ENCODE peak calls at places on chromosome 22, in eight cellular contexts. One of them, this sample, is unnamed. For H3K9me3, the result is how much of the 10 kb centered on the place peaks cover.

GRCh38 chr22:35517769-35518530 is 22.7 kb upstream of the RASD2 start:
- DNase-seq in adrenal gland: no peak
- DNase-seq in A549: no peak
- DNase-seq in heart left ventricle: no peak
- DNase-seq in mucosa of descending colon: peak
- DNase-seq in MG63: no peak
- DNase-seq in lower lobe of right lung: no peak
- DNase-seq in mammary epithelial cell: no peak
- DNase-seq in this sample: no peak

GRCh38 chr22:36180038-36180880 is 19.7 kb upstream of the APOL3 start:
- DNase-seq in mucosa of descending colon: peak
- DNase-seq in adrenal gland: peak
- DNase-seq in heart left ventricle: peak
- DNase-seq in lower lobe of right lung: peak
- DNase-seq in mammary epithelial cell: peak
- DNase-seq in MG63: peak
- DNase-seq in A549: peak
- DNase-seq in this sample: peak

GRCh38 chr22:49365191-49365837 is 462.4 kb downstream of the BRD1 start:
- DNase-seq in mucosa of descending colon: no peak
- DNase-seq in adrenal gland: no peak
- DNase-seq in lower lobe of right lung: no peak
- DNase-seq in heart left ventricle: no peak
- DNase-seq in MG63: no peak
- DNase-seq in mammary epithelial cell: no peak
- DNase-seq in A549: no peak
- DNase-seq in this sample: no peak

GRCh38 chr22:33682927-33683326 is 237.3 kb downstream of the LARGE1 start:
- DNase-seq in lower lobe of right lung: no peak
- DNase-seq in heart left ventricle: no peak
- DNase-seq in adrenal gland: no peak
- DNase-seq in mucosa of descending colon: no peak
- DNase-seq in A549: no peak
- DNase-seq in MG63: no peak
- DNase-seq in mammary epithelial cell: no peak
- DNase-seq in this sample: no peak

GRCh38 chr22:46971141-46971775 is 208.8 kb downstream of the TBC1D22A start:
- DNase-seq in A549: no peak
- DNase-seq in mammary epithelial cell: no peak
- DNase-seq in lower lobe of right lung: no peak
- DNase-seq in MG63: no peak
- DNase-seq in mucosa of descending colon: peak
- DNase-seq in heart left ventricle: peak
- DNase-seq in adrenal gland: peak
- DNase-seq in this sample: peak

GRCh38 chr22:50316114-50317065 is 8.9 kb upstream of the PLXNB2 start:
- DNase-seq in mammary epithelial cell: no peak
- DNase-seq in lower lobe of right lung: no peak
- DNase-seq in A549: no peak
- DNase-seq in mucosa of descending colon: no peak
- DNase-seq in MG63: no peak
- DNase-seq in heart left ventricle: no peak
- DNase-seq in adrenal gland: no peak
- DNase-seq in this sample: no peak

GRCh38 chr22:42787357-42787736 is 66.7 kb upstream of the A4GALT start:
- DNase-seq in heart left ventricle: no peak
- DNase-seq in MG63: no peak
- DNase-seq in mammary epithelial cell: no peak
- DNase-seq in adrenal gland: no peak
- DNase-seq in lower lobe of right lung: no peak
- DNase-seq in mucosa of descending colon: no peak
- DNase-seq in A549: no peak
- DNase-seq in this sample: no peak

GRCh38 chr22:21652010-21652546 is 10.0 kb downstream of the SDF2L1 start:
- DNase-seq in A549: peak
- DNase-seq in mucosa of descending colon: peak
- DNase-seq in mammary epithelial cell: peak
- DNase-seq in lower lobe of right lung: peak
- DNase-seq in heart left ventricle: peak
- DNase-seq in MG63: peak
- DNase-seq in adrenal gland: peak
- DNase-seq in this sample: peak

GRCh38 chr22:23677701-23677995 is 13.2 kb upstream of the RGL4 start:
- DNase-seq in MG63: no peak
- DNase-seq in heart left ventricle: no peak
- DNase-seq in A549: no peak
- DNase-seq in mammary epithelial cell: no peak
- DNase-seq in mucosa of descending colon: no peak
- DNase-seq in lower lobe of right lung: no peak
- DNase-seq in adrenal gland: no peak
- DNase-seq in this sample: no peak

GRCh38 chr22:41508770-41509170 is 35.5 kb downstream of the POLR3H start:
- DNase-seq in adrenal gland: no peak
- DNase-seq in MG63: no peak
- DNase-seq in mucosa of descending colon: no peak
- DNase-seq in A549: no peak
- DNase-seq in heart left ventricle: peak
- DNase-seq in mammary epithelial cell: no peak
- DNase-seq in lower lobe of right lung: no peak
- DNase-seq in this sample: peak

GRCh38 chr22:45804986-45805325 is 133.3 kb downstream of the ATXN10 start:
- DNase-seq in mucosa of descending colon: no peak
- DNase-seq in MG63: peak
- DNase-seq in heart left ventricle: no peak
- DNase-seq in A549: peak
- DNase-seq in mammary epithelial cell: peak
- DNase-seq in lower lobe of right lung: no peak
- DNase-seq in adrenal gland: no peak
- DNase-seq in this sample: no peak

GRCh38 chr22:45336971-45337431 is 27.3 kb downstream of the FAM118A start:
- DNase-seq in A549: no peak
- DNase-seq in adrenal gland: peak
- DNase-seq in mammary epithelial cell: no peak
- DNase-seq in heart left ventricle: peak
- DNase-seq in lower lobe of right lung: peak
- DNase-seq in MG63: no peak
- DNase-seq in mucosa of descending colon: peak
- DNase-seq in this sample: peak

GRCh38 chr22:38657248-38657909 is 941 bp downstream of the CBY1 start:
- DNase-seq in A549: peak
- DNase-seq in MG63: no peak
- DNase-seq in lower lobe of right lung: no peak
- DNase-seq in mammary epithelial cell: peak
- DNase-seq in mucosa of descending colon: peak
- DNase-seq in heart left ventricle: no peak
- DNase-seq in adrenal gland: peak
- DNase-seq in this sample: no peak

GRCh38 chr22:27474711-27475547 is 326.6 kb downstream of the MN1 start:
- DNase-seq in heart left ventricle: no peak
- DNase-seq in mucosa of descending colon: no peak
- DNase-seq in lower lobe of right lung: no peak
- DNase-seq in MG63: peak
- DNase-seq in adrenal gland: peak
- DNase-seq in mammary epithelial cell: peak
- DNase-seq in A549: peak
- DNase-seq in this sample: no peak

GRCh38 chr22:23264610-23265388 is 84.5 kb downstream of the BCR start:
- DNase-seq in adrenal gland: peak
- DNase-seq in lower lobe of right lung: no peak
- DNase-seq in A549: no peak
- DNase-seq in mucosa of descending colon: no peak
- DNase-seq in MG63: no peak
- DNase-seq in mammary epithelial cell: no peak
- DNase-seq in heart left ventricle: no peak
- DNase-seq in this sample: no peak

GRCh38 chr22:46047841-46048595 is 71.1 kb upstream of the WNT7B start:
- DNase-seq in mammary epithelial cell: no peak
- DNase-seq in heart left ventricle: no peak
- DNase-seq in A549: no peak
- DNase-seq in lower lobe of right lung: peak
- DNase-seq in adrenal gland: no peak
- DNase-seq in MG63: no peak
- DNase-seq in mucosa of descending colon: no peak
- DNase-seq in this sample: peak

GRCh38 chr22:46315976-46316375 is 19.3 kb downstream of the GTSE1 start:
- DNase-seq in lower lobe of right lung: no peak
- DNase-seq in MG63: no peak
- DNase-seq in adrenal gland: no peak
- DNase-seq in A549: no peak
- DNase-seq in mammary epithelial cell: no peak
- DNase-seq in mucosa of descending colon: no peak
- DNase-seq in heart left ventricle: no peak
- DNase-seq in this sample: no peak

GRCh38 chr22:24542641-24543040 is 12.3 kb downstream of the GUCD1 start:
- DNase-seq in A549: no peak
- DNase-seq in mucosa of descending colon: no peak
- DNase-seq in mammary epithelial cell: no peak
- DNase-seq in MG63: no peak
- DNase-seq in heart left ventricle: peak
- DNase-seq in adrenal gland: no peak
- DNase-seq in lower lobe of right lung: peak
- DNase-seq in this sample: peak

GRCh38 chr22:37822079-37822833 is 926 bp upstream of the GALR3 start:
- DNase-seq in adrenal gland: no peak
- DNase-seq in heart left ventricle: no peak
- DNase-seq in mammary epithelial cell: no peak
- DNase-seq in MG63: no peak
- DNase-seq in mucosa of descending colon: no peak
- DNase-seq in A549: no peak
- DNase-seq in lower lobe of right lung: no peak
- DNase-seq in this sample: no peak

GRCh38 chr22:23626286-23626975 is 5.7 kb downstream of the DRICH1 start:
- DNase-seq in MG63: no peak
- DNase-seq in A549: no peak
- DNase-seq in mucosa of descending colon: no peak
- DNase-seq in mammary epithelial cell: no peak
- DNase-seq in lower lobe of right lung: no peak
- DNase-seq in heart left ventricle: no peak
- DNase-seq in adrenal gland: no peak
- DNase-seq in this sample: no peak

GRCh38 chr22:45584121-45584570 is 81.5 kb downstream of the FBLN1 start:
- DNase-seq in MG63: no peak
- DNase-seq in mammary epithelial cell: no peak
- DNase-seq in heart left ventricle: no peak
- DNase-seq in A549: no peak
- DNase-seq in mucosa of descending colon: no peak
- DNase-seq in lower lobe of right lung: peak
- DNase-seq in adrenal gland: no peak
- DNase-seq in this sample: no peak

GRCh38 chr22:30004101-30004500 is 76.2 kb upstream of the HORMAD2 start:
- DNase-seq in lower lobe of right lung: no peak
- DNase-seq in A549: no peak
- DNase-seq in mammary epithelial cell: no peak
- DNase-seq in adrenal gland: peak
- DNase-seq in MG63: peak
- DNase-seq in mucosa of descending colon: no peak
- DNase-seq in heart left ventricle: no peak
- DNase-seq in this sample: no peak
- H3K9me3 ChIP-seq in lower lobe of right lung: under half
- H3K9me3 ChIP-seq in A549: under half
- H3K9me3 ChIP-seq in mammary epithelial cell: under half
- H3K9me3 ChIP-seq in adrenal gland: under half
- H3K9me3 ChIP-seq in MG63: under half
- H3K9me3 ChIP-seq in mucosa of descending colon: under half
- H3K9me3 ChIP-seq in heart left ventricle: under half
- H3K9me3 ChIP-seq in this sample: under half

GRCh38 chr22:31942091-31942490 is 2.2 kb upstream of the YWHAH start:
- DNase-seq in MG63: no peak
- DNase-seq in adrenal gland: no peak
- DNase-seq in lower lobe of right lung: no peak
- DNase-seq in mammary epithelial cell: no peak
- DNase-seq in mucosa of descending colon: no peak
- DNase-seq in heart left ventricle: no peak
- DNase-seq in A549: no peak
- DNase-seq in this sample: no peak

GRCh38 chr22:31940506-31940905 is 3.8 kb upstream of the YWHAH start:
- DNase-seq in lower lobe of right lung: no peak
- DNase-seq in MG63: no peak
- DNase-seq in mammary epithelial cell: no peak
- DNase-seq in heart left ventricle: no peak
- DNase-seq in A549: no peak
- DNase-seq in mucosa of descending colon: no peak
- DNase-seq in adrenal gland: no peak
- DNase-seq in this sample: no peak

GRCh38 chr22:31937328-31937727 is 7.0 kb upstream of the YWHAH start:
- DNase-seq in adrenal gland: no peak
- DNase-seq in mammary epithelial cell: no peak
- DNase-seq in MG63: no peak
- DNase-seq in lower lobe of right lung: no peak
- DNase-seq in heart left ventricle: no peak
- DNase-seq in mucosa of descending colon: no peak
- DNase-seq in A549: no peak
- DNase-seq in this sample: no peak

GRCh38 chr22:31935961-31936635 is 8.2 kb upstream of the YWHAH start:
- DNase-seq in heart left ventricle: no peak
- DNase-seq in mucosa of descending colon: no peak
- DNase-seq in A549: no peak
- DNase-seq in mammary epithelial cell: no peak
- DNase-seq in lower lobe of right lung: no peak
- DNase-seq in MG63: no peak
- DNase-seq in adrenal gland: no peak
- DNase-seq in this sample: no peak

DNA sequence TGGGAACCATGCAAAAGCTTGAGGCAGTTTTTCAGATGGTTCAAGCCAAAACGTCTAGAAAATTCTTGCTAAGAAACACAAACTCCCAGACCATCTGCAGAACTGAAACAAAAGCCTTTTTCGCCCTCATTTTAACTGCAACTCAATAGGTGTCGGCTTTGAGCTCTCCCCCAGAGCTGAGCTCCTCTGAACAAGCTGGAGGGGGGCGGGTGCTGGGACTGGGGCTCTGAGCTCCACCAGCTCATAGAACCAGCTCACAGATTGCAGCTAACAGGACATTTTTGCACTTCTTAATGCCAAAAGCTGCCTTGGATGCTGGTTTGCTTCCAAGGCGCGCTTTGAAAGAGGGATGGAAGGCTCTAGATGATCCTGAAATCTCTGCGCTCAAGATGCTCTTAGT is 6.1 kb upstream of the YWHAH start:
- DNase-seq in heart left ventricle: no peak
- DNase-seq in MG63: no peak
- DNase-seq in mammary epithelial cell: no peak
- DNase-seq in mucosa of descending colon: no peak
- DNase-seq in adrenal gland: no peak
- DNase-seq in A549: no peak
- DNase-seq in lower lobe of right lung: no peak
- DNase-seq in this sample: no peak
- H3K9me3 ChIP-seq in heart left ventricle: under half
- H3K9me3 ChIP-seq in MG63: under half
- H3K9me3 ChIP-seq in mammary epithelial cell: under half
- H3K9me3 ChIP-seq in mucosa of descending colon: under half
- H3K9me3 ChIP-seq in adrenal gland: under half
- H3K9me3 ChIP-seq in A549: under half
- H3K9me3 ChIP-seq in lower lobe of right lung: under half
- H3K9me3 ChIP-seq in this sample: under half

GRCh38 chr22:19710020-19710768 is 4.1 kb upstream of the SEPTIN5 start:
- DNase-seq in MG63: no peak
- DNase-seq in lower lobe of right lung: peak
- DNase-seq in mammary epithelial cell: no peak
- DNase-seq in A549: no peak
- DNase-seq in mucosa of descending colon: no peak
- DNase-seq in heart left ventricle: no peak
- DNase-seq in adrenal gland: no peak
- DNase-seq in this sample: no peak
- H3K9me3 ChIP-seq in MG63: under half
- H3K9me3 ChIP-seq in lower lobe of right lung: under half
- H3K9me3 ChIP-seq in mammary epithelial cell: under half
- H3K9me3 ChIP-seq in A549: under half
- H3K9me3 ChIP-seq in mucosa of descending colon: under half
- H3K9me3 ChIP-seq in heart left ventricle: under half
- H3K9me3 ChIP-seq in adrenal gland: under half
- H3K9me3 ChIP-seq in this sample: under half

GRCh38 chr22:48301908-48302307 is 1525.8 kb downstream of the BRD1 start:
- DNase-seq in heart left ventricle: no peak
- DNase-seq in A549: no peak
- DNase-seq in adrenal gland: no peak
- DNase-seq in MG63: no peak
- DNase-seq in mucosa of descending colon: no peak
- DNase-seq in lower lobe of right lung: no peak
- DNase-seq in mammary epithelial cell: no peak
- DNase-seq in this sample: no peak
- H3K9me3 ChIP-seq in heart left ventricle: under half
- H3K9me3 ChIP-seq in A549: under half
- H3K9me3 ChIP-seq in adrenal gland: under half
- H3K9me3 ChIP-seq in MG63: under half
- H3K9me3 ChIP-seq in mucosa of descending colon: under half
- H3K9me3 ChIP-seq in lower lobe of right lung: under half
- H3K9me3 ChIP-seq in mammary epithelial cell: half or more
- H3K9me3 ChIP-seq in this sample: under half